ENCODE peak calls at places on chromosome 4, in six cellular contexts. One of them, this sample, is unnamed. For H3K27me3, the result is how much of the 10 kb centered on the place peaks cover.

GRCh38 chr4:64022560-64022959 is 386.7 kb downstream of the TECRL start:
- DNase-seq in SK-N-SH: no peak
- DNase-seq in K562: no peak
- DNase-seq in H1: no peak
- DNase-seq in GM12878: no peak
- DNase-seq in HepG2: no peak
- DNase-seq in this sample: no peak

GRCh38 chr4:46392421-46392820 is 2.5 kb upstream of the GABRA2 start:
- DNase-seq in SK-N-SH: peak
- DNase-seq in GM12878: no peak
- DNase-seq in H1: no peak
- DNase-seq in K562: no peak
- DNase-seq in HepG2: no peak
- DNase-seq in this sample: no peak

GRCh38 chr4:185244763-185245162 is 35.4 kb downstream of the SNX25 start:
- DNase-seq in K562: no peak
- DNase-seq in GM12878: no peak
- DNase-seq in HepG2: no peak
- DNase-seq in H1: no peak
- DNase-seq in SK-N-SH: peak
- DNase-seq in this sample: no peak

GRCh38 chr4:184444953-184445309 is 29.4 kb downstream of the IRF2 start:
- DNase-seq in GM12878: peak
- DNase-seq in K562: no peak
- DNase-seq in SK-N-SH: no peak
- DNase-seq in HepG2: no peak
- DNase-seq in H1: no peak
- DNase-seq in this sample: no peak

GRCh38 chr4:73964862-73965611 is 16.8 kb downstream of the PF4 start:
- DNase-seq in SK-N-SH: no peak
- DNase-seq in H1: no peak
- DNase-seq in HepG2: peak
- DNase-seq in GM12878: no peak
- DNase-seq in K562: no peak
- DNase-seq in this sample: peak

GRCh38 chr4:174055344-174055743 is 228.1 kb downstream of the FBXO8 start:
- DNase-seq in SK-N-SH: no peak
- DNase-seq in H1: no peak
- DNase-seq in HepG2: no peak
- DNase-seq in GM12878: no peak
- DNase-seq in K562: no peak
- DNase-seq in this sample: no peak

GRCh38 chr4:154741131-154741530 is 2.7 kb upstream of the LRAT start:
- DNase-seq in GM12878: no peak
- DNase-seq in HepG2: no peak
- DNase-seq in K562: no peak
- DNase-seq in SK-N-SH: no peak
- DNase-seq in H1: no peak
- DNase-seq in this sample: no peak

GRCh38 chr4:87278335-87278794 is 44.3 kb downstream of the HSD17B13 start:
- DNase-seq in HepG2: peak
- DNase-seq in K562: no peak
- DNase-seq in H1: no peak
- DNase-seq in GM12878: no peak
- DNase-seq in SK-N-SH: no peak
- DNase-seq in this sample: no peak

GRCh38 chr4:183249854-183250253 is 70.2 kb downstream of the CLDN22 start:
- DNase-seq in K562: no peak
- DNase-seq in SK-N-SH: peak
- DNase-seq in H1: no peak
- DNase-seq in HepG2: peak
- DNase-seq in GM12878: no peak
- DNase-seq in this sample: peak

GRCh38 chr4:188550296-188550695 is 411.1 kb downstream of the TRIML1 start:
- DNase-seq in GM12878: no peak
- DNase-seq in SK-N-SH: no peak
- DNase-seq in K562: no peak
- DNase-seq in HepG2: no peak
- DNase-seq in H1: no peak
- DNase-seq in this sample: no peak

GRCh38 chr4:173211838-173212237 is 43.2 kb downstream of the GALNT7 start:
- DNase-seq in HepG2: no peak
- DNase-seq in K562: no peak
- DNase-seq in SK-N-SH: no peak
- DNase-seq in GM12878: no peak
- DNase-seq in H1: no peak
- DNase-seq in this sample: no peak

GRCh38 chr4:8167291-8167690 is 8.7 kb upstream of the ABLIM2 start:
- DNase-seq in HepG2: no peak
- DNase-seq in H1: no peak
- DNase-seq in SK-N-SH: no peak
- DNase-seq in GM12878: no peak
- DNase-seq in K562: no peak
- DNase-seq in this sample: peak

GRCh38 chr4:26803462-26803861 is 57.2 kb upstream of the STIM2 start:
- DNase-seq in SK-N-SH: peak
- DNase-seq in GM12878: no peak
- DNase-seq in H1: no peak
- DNase-seq in K562: no peak
- DNase-seq in HepG2: no peak
- DNase-seq in this sample: no peak

GRCh38 chr4:84497835-84498202 is 1.3 kb downstream of the NKX6-1 start:
- DNase-seq in GM12878: no peak
- DNase-seq in H1: no peak
- DNase-seq in K562: no peak
- DNase-seq in SK-N-SH: no peak
- DNase-seq in HepG2: no peak
- DNase-seq in this sample: no peak

GRCh38 chr4:84501197-84501492 is 2.1 kb upstream of the NKX6-1 start:
- DNase-seq in GM12878: no peak
- DNase-seq in HepG2: no peak
- DNase-seq in H1: no peak
- DNase-seq in K562: no peak
- DNase-seq in SK-N-SH: no peak
- DNase-seq in this sample: no peak

GRCh38 chr4:84498203-84499026 is 677 bp downstream of the NKX6-1 start:
- DNase-seq in HepG2: no peak
- DNase-seq in GM12878: no peak
- DNase-seq in K562: no peak
- DNase-seq in SK-N-SH: peak
- DNase-seq in H1: no peak
- DNase-seq in this sample: no peak

GRCh38 chr4:84500386-84501196 is 1.5 kb upstream of the NKX6-1 start:
- DNase-seq in SK-N-SH: no peak
- DNase-seq in HepG2: no peak
- DNase-seq in H1: no peak
- DNase-seq in K562: no peak
- DNase-seq in GM12878: no peak
- DNase-seq in this sample: no peak

DNA sequence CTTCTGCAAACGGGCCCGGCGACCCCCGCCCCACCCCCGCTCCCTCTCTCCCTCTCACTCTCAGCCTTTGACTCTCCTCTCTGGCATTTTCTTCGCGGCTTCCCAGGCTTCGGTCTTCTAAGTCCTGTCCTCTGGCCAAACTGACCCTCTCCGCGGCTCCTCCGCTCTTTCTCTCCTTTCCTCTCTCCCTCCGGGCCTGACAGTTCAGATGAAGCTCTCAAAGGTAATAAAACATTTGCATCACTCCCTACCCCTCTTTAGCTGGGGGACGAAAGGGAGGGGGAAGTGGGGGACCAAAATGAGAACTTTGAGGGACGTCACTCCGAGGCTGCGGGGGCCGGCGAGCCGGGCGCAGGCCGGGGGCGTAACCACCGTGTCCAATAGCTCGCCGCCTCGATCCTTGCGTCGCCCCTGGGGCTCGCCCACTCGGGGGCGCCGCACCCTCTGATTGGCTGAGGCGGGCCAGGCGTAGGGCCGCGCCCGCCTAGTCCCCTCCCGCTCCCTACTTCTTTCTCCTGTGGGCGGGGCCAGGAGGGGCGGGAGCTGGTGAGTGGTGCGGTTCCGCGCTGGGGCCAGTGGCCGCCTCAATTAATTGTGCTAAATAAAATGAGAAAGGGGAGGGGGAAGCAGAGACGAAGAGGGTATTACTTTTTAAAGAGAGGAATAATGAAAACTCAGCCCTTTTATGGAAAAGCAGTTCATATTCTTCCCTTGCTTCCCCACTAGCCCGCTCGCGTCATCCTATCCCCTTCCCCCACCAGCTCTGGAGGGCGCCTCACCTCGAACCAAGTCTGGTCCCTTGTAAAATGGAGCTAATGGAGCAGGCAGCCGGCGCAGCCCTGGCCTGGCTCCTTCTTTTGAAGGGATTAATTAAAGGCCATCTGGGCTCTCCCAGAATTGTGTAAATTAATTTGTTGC is at the start of gene NKX6-1:
- DNase-seq in SK-N-SH: peak
- DNase-seq in HepG2: no peak
- DNase-seq in H1: peak
- DNase-seq in GM12878: no peak
- DNase-seq in K562: peak
- DNase-seq in this sample: no peak
- H3K27me3 ChIP-seq in SK-N-SH: half or more
- H3K27me3 ChIP-seq in HepG2: half or more
- H3K27me3 ChIP-seq in H1: half or more
- H3K27me3 ChIP-seq in GM12878: under half
- H3K27me3 ChIP-seq in K562: under half
- H3K27me3 ChIP-seq in this sample: half or more

GRCh38 chr4:6916069-6916586 is 6.5 kb downstream of the TBC1D14 start:
- DNase-seq in SK-N-SH: no peak
- DNase-seq in GM12878: no peak
- DNase-seq in H1: no peak
- DNase-seq in K562: no peak
- DNase-seq in HepG2: no peak
- DNase-seq in this sample: no peak

GRCh38 chr4:6918345-6918744 is 8.7 kb downstream of the TBC1D14 start:
- DNase-seq in H1: no peak
- DNase-seq in SK-N-SH: no peak
- DNase-seq in GM12878: no peak
- DNase-seq in K562: no peak
- DNase-seq in HepG2: no peak
- DNase-seq in this sample: no peak

GRCh38 chr4:6917445-6918241 is 8.0 kb downstream of the TBC1D14 start:
- DNase-seq in HepG2: peak
- DNase-seq in SK-N-SH: peak
- DNase-seq in GM12878: no peak
- DNase-seq in H1: no peak
- DNase-seq in K562: peak
- DNase-seq in this sample: peak

GRCh38 chr4:6915041-6916005 is 5.7 kb downstream of the TBC1D14 start:
- DNase-seq in HepG2: no peak
- DNase-seq in K562: no peak
- DNase-seq in SK-N-SH: no peak
- DNase-seq in GM12878: no peak
- DNase-seq in H1: no peak
- DNase-seq in this sample: no peak

DNA sequence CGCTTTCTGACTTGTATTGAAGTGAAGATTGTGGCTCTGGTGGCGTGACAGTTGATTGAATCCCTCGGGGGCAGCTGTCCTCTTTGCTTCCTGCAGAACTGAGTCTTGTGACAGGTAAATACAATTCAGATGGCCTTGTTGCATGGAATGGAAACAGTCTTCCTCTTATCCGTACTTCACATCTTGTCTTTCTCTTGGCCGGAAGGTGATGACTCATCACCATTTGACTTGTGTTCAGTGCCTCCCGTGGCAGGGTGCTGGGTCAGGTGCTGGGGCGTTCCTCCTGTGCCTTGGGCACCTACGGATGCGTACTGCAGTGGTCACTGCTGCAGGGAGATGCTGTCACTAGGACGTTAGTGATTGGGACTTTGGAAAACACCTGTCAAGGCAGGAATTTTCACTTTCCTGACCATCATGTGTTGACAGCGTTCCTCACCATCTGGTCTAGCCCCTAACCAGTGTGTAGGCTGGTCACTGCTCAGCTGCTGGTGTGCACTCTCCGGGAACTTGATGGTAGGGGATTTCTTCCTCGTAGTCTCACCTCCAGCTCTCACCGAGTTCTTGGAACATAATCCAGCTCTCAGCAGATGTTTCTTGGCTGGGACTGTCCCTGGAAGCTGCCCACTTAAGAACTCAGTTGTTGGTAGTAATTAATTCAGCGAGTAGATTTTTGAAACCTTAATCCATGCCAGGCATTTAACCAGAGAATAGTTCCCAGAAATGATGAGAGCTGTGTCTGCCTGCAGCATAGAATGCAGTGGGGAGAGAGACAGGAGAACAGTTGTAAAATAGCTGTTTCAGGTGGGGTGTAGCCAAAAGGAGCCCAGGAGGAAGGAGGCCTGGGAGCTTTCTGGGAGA is 7.2 kb downstream of the TBC1D14 start:
- DNase-seq in SK-N-SH: no peak
- DNase-seq in HepG2: no peak
- DNase-seq in H1: no peak
- DNase-seq in GM12878: no peak
- DNase-seq in K562: peak
- DNase-seq in this sample: peak
- TF ChIP-seq GABPA in SK-N-SH: no peak
- TF ChIP-seq GABPA in HepG2: no peak
- TF ChIP-seq GABPA in H1: no peak
- TF ChIP-seq GABPA in GM12878: no peak
- TF ChIP-seq GABPA in K562: no peak
- TF ChIP-seq GABPA in this sample: no peak

DNA sequence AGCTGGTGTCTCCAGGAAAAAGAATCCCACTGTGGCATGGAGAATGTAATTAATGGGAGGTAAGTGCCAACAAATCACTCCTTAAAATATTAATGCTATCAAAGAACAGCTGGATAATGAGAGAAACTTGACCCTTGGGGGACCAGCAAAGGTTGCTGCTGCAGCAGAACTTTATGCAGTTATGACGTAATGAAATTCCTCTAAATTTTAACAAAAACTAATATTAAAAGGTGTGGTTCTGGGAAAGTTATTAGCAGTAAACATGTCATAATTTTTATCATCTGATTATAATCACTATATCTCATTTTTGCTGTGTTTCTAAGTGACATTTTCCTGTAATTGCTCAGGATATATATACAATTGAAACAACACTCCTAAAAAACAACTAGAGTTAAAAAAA is 1.7 kb upstream of the SHISA3 start:
- DNase-seq in HepG2: no peak
- DNase-seq in SK-N-SH: no peak
- DNase-seq in H1: no peak
- DNase-seq in K562: no peak
- DNase-seq in GM12878: no peak
- DNase-seq in this sample: no peak
- H3K27me3 ChIP-seq in HepG2: under half
- H3K27me3 ChIP-seq in SK-N-SH: under half
- H3K27me3 ChIP-seq in H1: under half
- H3K27me3 ChIP-seq in K562: under half
- H3K27me3 ChIP-seq in GM12878: under half
- H3K27me3 ChIP-seq in this sample: half or more

DNA sequence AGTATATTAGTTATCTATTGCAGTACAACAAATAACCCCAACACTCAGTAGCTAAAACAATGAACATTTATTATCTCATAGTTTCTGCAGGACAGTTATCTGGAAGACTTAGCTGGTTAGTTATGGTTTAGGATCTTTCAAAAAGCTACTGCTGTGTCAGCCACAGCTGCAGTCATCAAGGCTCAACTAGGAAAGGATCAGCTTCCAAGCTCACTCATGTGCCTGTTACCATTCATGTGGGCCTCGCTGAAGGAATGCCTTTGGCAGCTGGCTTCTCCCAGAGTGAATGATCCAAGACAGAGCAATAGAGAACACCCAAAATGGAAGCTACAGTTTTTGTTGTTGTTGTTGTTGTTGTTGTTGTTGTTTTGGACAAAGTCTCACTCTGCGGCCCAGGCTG is 13.5 kb upstream of the PRSS48 start:
- DNase-seq in HepG2: no peak
- DNase-seq in SK-N-SH: no peak
- DNase-seq in H1: no peak
- DNase-seq in GM12878: no peak
- DNase-seq in K562: no peak
- DNase-seq in this sample: no peak
- TF ChIP-seq GABPA in HepG2: no peak
- TF ChIP-seq GABPA in SK-N-SH: no peak
- TF ChIP-seq GABPA in H1: no peak
- TF ChIP-seq GABPA in GM12878: no peak
- TF ChIP-seq GABPA in K562: no peak
- TF ChIP-seq GABPA in this sample: no peak

This sample was measured in HL-60.